ENCODE peak calls at places on chromosomes 1 and 21, in nine cellular contexts. X is GM12891, V is stomach, S is spleen, U is sigmoid colon, G is HepG2, E is HCT116, H is transverse colon, A is upper lobe of left lung. I is an unnamed sample.

GRCh38 chr1:225318706-225319575 is 108.9 kb downstream of the LBR start:
- DNase-seq in X (peak), V (peak), E (peak), G (peak), A (no peak), U (no peak), S (no peak), H (peak), I (peak)

GRCh38 chr1:47389735-47390134 is 26.4 kb upstream of the FOXE3 start:
- DNase-seq in V (no peak), S (no peak), H (no peak), E (no peak), G (peak), X (no peak), A (no peak), U (no peak), I (no peak)

GRCh38 chr1:178706467-178706866 is 18.6 kb upstream of the RALGPS2 start:
- DNase-seq in H (no peak), G (no peak), S (no peak), V (no peak), U (peak), X (no peak), E (no peak), A (no peak), I (peak)

GRCh38 chr1:226661271-226661670 is 77.8 kb downstream of the ITPKB start:
- DNase-seq in X (no peak), S (peak), G (no peak), A (no peak), U (no peak), H (no peak), E (no peak), V (no peak), I (no peak)

GRCh38 chr1:113872219-113872934 is 865 bp upstream of the PTPN22 start:
- DNase-seq in S (no peak), G (no peak), X (no peak), A (no peak), E (no peak), V (no peak), H (no peak), U (no peak), I (no peak)

GRCh38 chr1:184563308-184563707 is 176.5 kb downstream of the C1orf21 start:
- DNase-seq in S (no peak), U (no peak), H (no peak), E (no peak), V (no peak), G (no peak), A (no peak), X (no peak), I (no peak)

GRCh38 chr1:168907053-168907452 is 178.0 kb upstream of the DPT start:
- DNase-seq in A (no peak), S (no peak), E (no peak), V (no peak), G (peak), U (no peak), X (no peak), H (peak), I (peak)

GRCh38 chr1:15038232-15039016 is 115.1 kb upstream of the TMEM51 start:
- DNase-seq in U (no peak), E (peak), H (no peak), G (peak), X (no peak), A (no peak), S (no peak), V (no peak), I (no peak)

GRCh38 chr1:174740248-174740990 is 259.3 kb upstream of the CACYBP start:
- DNase-seq in V (no peak), G (peak), H (no peak), E (no peak), X (no peak), A (no peak), U (no peak), S (no peak), I (no peak)

GRCh38 chr1:226934483-226935237 is 5.4 kb upstream of the COQ8A start:
- DNase-seq in V (no peak), G (no peak), E (no peak), A (no peak), X (no peak), U (no peak), S (no peak), H (no peak), I (no peak)

GRCh38 chr1:162193815-162194214 is 124.3 kb downstream of the NOS1AP start:
- DNase-seq in S (no peak), V (no peak), E (no peak), A (no peak), X (no peak), G (no peak), U (no peak), H (no peak), I (no peak)

GRCh38 chr1:1049318-1050165 is 24.6 kb downstream of the RNF223 start:
- DNase-seq in U (no peak), X (no peak), H (no peak), G (no peak), S (no peak), E (no peak), V (no peak), A (peak), I (no peak)

GRCh38 chr1:29974345-29974744 is 738.0 kb downstream of the PTPRU start:
- DNase-seq in E (peak), G (peak), S (no peak), A (no peak), X (no peak), H (no peak), V (no peak), U (no peak), I (no peak)

GRCh38 chr1:181704556-181704955 is 221.2 kb downstream of the CACNA1E start:
- DNase-seq in X (no peak), V (no peak), U (no peak), E (no peak), H (no peak), A (no peak), S (no peak), G (no peak), I (no peak)

GRCh38 chr1:197320991-197321531 is 53.0 kb downstream of the CRB1 start:
- DNase-seq in H (no peak), S (no peak), X (no peak), A (no peak), U (no peak), V (no peak), E (no peak), G (no peak), I (no peak)

GRCh38 chr1:87594736-87595383 is 266.2 kb downstream of the LMO4 start:
- DNase-seq in U (no peak), E (no peak), G (no peak), V (no peak), A (no peak), S (no peak), H (no peak), X (no peak), I (no peak)

GRCh38 chr1:61962631-61963030 is 220.4 kb downstream of the PATJ start:
- DNase-seq in U (no peak), G (no peak), E (no peak), H (no peak), V (no peak), S (no peak), X (no peak), A (no peak), I (no peak)

GRCh38 chr1:211371406-211372105 is 44.9 kb downstream of the TRAF5 start:
- DNase-seq in U (no peak), A (no peak), V (no peak), X (no peak), E (no peak), S (no peak), G (no peak), H (no peak), I (no peak)

GRCh38 chr21:27570306-27570868 is 603.5 kb upstream of the ADAMTS5 start:
- DNase-seq in G (no peak), A (no peak), S (no peak), V (peak), X (no peak), H (peak), U (peak), E (no peak), I (no peak)

GRCh38 chr1:36342426-36343185 is 19.2 kb upstream of the EVA1B start:
- DNase-seq in S (peak), G (no peak), U (peak), H (peak), A (no peak), V (peak), E (no peak), X (peak), I (no peak)

GRCh38 chr1:24481843-24482610 is 20.6 kb upstream of the RCAN3 start:
- DNase-seq in A (no peak), E (no peak), H (no peak), S (no peak), U (no peak), G (no peak), V (no peak), X (no peak), I (no peak)

GRCh38 chr1:198168180-198168579 is 11.4 kb downstream of the NEK7 start:
- DNase-seq in U (no peak), V (no peak), G (no peak), X (no peak), A (no peak), E (no peak), S (no peak), H (no peak), I (no peak)

GRCh38 chr1:39646232-39647081 is 7.0 kb upstream of the HEYL start:
- DNase-seq in U (peak), S (no peak), V (no peak), E (no peak), A (peak), G (no peak), H (peak), X (no peak), I (no peak)

GRCh38 chr1:235468970-235469369 is 35.3 kb downstream of the B3GALNT2 start:
- DNase-seq in S (no peak), U (no peak), H (no peak), G (peak), X (no peak), A (no peak), E (peak), V (no peak), I (no peak)

GRCh38 chr1:20665736-20666135 is 4.6 kb upstream of the DDOST start:
- DNase-seq in E (no peak), A (no peak), H (no peak), V (no peak), S (no peak), U (no peak), X (no peak), G (no peak), I (no peak)

GRCh38 chr1:97893844-97894243 is 27.0 kb downstream of the DPYD start:
- DNase-seq in U (no peak), A (no peak), S (no peak), E (no peak), V (no peak), X (no peak), G (no peak), H (no peak), I (no peak)

GRCh38 chr1:234699795-234700665 is 90.1 kb upstream of the IRF2BP2 start:
- DNase-seq in S (no peak), V (no peak), U (peak), E (peak), A (no peak), H (no peak), X (no peak), G (no peak), I (peak)

GRCh38 chr1:16187748-16188401 is 24.6 kb downstream of the ARHGEF19 start:
- DNase-seq in A (peak), H (peak), V (peak), U (peak), G (peak), E (no peak), S (peak), X (peak), I (peak)

GRCh38 chr1:168977618-168978017 is 128.9 kb upstream of the ATP1B1 start:
- DNase-seq in G (no peak), U (no peak), V (no peak), E (no peak), S (no peak), X (no peak), A (no peak), H (no peak), I (no peak)

GRCh38 chr21:31347435-31348032 is 3.5 kb upstream of the TIAM1 start:
- DNase-seq in V (no peak), H (no peak), E (no peak), A (no peak), U (no peak), X (no peak), S (no peak), G (peak), I (no peak)

GRCh38 chr1:162357681-162358266 is 18.9 kb downstream of the SPATA46 start:
- DNase-seq in S (no peak), U (no peak), A (no peak), G (peak), X (no peak), H (no peak), E (peak), V (no peak), I (no peak)

GRCh38 chr1:26472330-26472900 is at the start of gene HMGN2:
- DNase-seq in V (peak), X (peak), G (peak), H (peak), A (peak), S (peak), E (peak), U (peak), I (peak)

GRCh38 chr1:112309499-112309898 is 86.5 kb upstream of the CTTNBP2NL start:
- DNase-seq in H (no peak), U (no peak), V (no peak), X (no peak), A (no peak), S (no peak), E (no peak), G (no peak), I (no peak)

GRCh38 chr1:56473582-56474270 is 105.6 kb downstream of the PLPP3 start:
- DNase-seq in A (no peak), H (no peak), E (no peak), V (no peak), G (no peak), X (no peak), S (no peak), U (no peak), I (no peak)

GRCh38 chr1:2555634-2556276 is 416 bp upstream of the TNFRSF14 start:
- DNase-seq in V (peak), E (no peak), H (peak), S (peak), X (peak), U (peak), G (no peak), A (peak), I (peak)
- TF ChIP-seq POLR2AphosphoS5 in V (peak), E (no peak), H (peak), S (peak), X (peak), U (peak), G (peak), A (peak), I (peak)

GRCh38 chr1:173062156-173062938 is 11.6 kb upstream of the TNFSF18 start:
- DNase-seq in G (peak), E (no peak), H (no peak), A (no peak), U (no peak), S (no peak), V (no peak), X (no peak), I (no peak)

GRCh38 chr1:173052681-173053196 is 2.0 kb upstream of the TNFSF18 start:
- DNase-seq in X (no peak), S (no peak), H (no peak), E (peak), U (no peak), V (no peak), G (no peak), A (no peak), I (peak)

GRCh38 chr1:173057984-173058383 is 7.2 kb upstream of the TNFSF18 start:
- DNase-seq in H (no peak), S (no peak), E (no peak), A (no peak), U (no peak), G (no peak), V (no peak), X (no peak), I (no peak)

GRCh38 chr1:173050865-173051264 is at the start of gene TNFSF18:
- DNase-seq in A (no peak), S (no peak), V (no peak), H (no peak), U (no peak), X (no peak), E (no peak), G (no peak), I (peak)

DNA sequence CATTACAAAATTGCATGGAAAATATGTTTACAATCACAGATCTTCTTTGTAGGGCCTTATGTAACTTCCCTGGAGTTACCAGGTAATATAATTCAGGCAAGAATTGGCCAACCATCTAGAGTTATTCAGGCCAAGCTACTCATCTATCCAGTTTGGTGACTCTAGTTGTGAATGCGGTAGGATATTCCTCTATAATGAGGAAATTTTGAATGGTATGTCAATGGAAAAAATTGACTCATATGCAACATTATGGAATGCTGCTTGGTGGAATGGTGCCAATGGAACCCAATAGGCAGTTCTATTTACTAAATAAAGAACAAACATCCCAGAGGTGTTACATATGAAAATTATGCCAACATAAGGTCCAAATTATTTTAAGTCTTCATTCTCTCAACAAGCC is 5.6 kb upstream of the TNFSF18 start:
- DNase-seq in A (no peak), X (no peak), E (no peak), V (no peak), H (no peak), G (no peak), S (no peak), U (no peak), I (no peak)
- TF ChIP-seq POLR2A in A (no peak), X (no peak), E (no peak), V (no peak), H (no peak), G (no peak), S (no peak), U (no peak), I (no peak)

DNA sequence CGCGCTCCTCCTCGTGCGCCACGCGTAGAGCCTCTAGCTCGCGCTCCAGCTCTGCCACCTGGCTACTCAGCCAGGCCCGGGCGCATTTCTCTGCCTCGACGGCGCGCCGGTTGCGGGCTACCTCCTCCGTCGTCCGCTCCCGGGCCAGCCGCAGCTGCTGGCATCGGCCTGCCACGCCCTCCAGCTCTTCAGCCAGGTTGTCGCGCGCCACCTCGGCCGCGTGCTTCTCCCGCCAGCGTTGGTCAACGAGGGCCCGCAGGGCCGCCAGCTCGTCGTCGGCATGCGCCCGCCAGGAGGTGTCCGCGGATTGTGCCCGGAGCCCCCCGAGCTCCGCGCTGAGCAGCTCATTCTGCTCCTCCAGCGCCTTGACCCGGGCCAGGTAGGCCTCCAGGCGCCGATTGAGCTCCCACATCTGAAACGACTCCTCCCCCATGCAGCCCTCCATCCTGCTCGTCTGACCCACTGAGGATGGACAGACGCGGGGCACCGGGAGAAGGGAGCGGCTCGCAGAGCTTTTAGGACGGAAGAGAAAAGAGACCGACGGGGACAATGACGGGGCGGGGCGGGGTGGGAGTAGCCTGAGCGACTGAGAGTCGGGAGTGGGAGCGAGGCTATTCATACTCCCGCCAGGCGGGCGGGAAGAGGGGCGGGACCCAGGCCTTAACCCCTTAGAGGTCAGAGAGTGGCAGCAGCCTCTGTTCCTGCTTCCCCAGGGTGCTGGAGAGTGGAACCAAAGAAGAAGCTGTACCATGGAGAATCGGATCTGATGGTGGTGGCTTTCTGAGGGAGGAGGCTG is at the start of gene NES:
- DNase-seq in S (no peak), E (no peak), G (peak), X (no peak), V (no peak), A (peak), U (peak), H (peak), I (no peak)
- TF ChIP-seq POLR2AphosphoS5 in S (peak), E (no peak), G (no peak), X (no peak), V (no peak), A (peak), U (peak), H (no peak), I (peak)

GRCh38 chr21:41369105-41369914 is 7.5 kb downstream of the MX2 start:
- DNase-seq in S (peak), V (no peak), X (peak), G (peak), H (no peak), E (no peak), U (peak), A (peak), I (no peak)
- TF ChIP-seq POLR2A in S (no peak), V (no peak), X (no peak), G (no peak), H (no peak), E (no peak), U (no peak), A (no peak), I (no peak)

GRCh38 chr1:23021834-23022233 is 2.6 kb downstream of the KDM1A start:
- DNase-seq in V (no peak), X (no peak), A (no peak), E (no peak), S (no peak), H (no peak), U (no peak), G (no peak), I (no peak)

GRCh38 chr1:23018661-23019093 is 591 bp upstream of the KDM1A start:
- DNase-seq in E (no peak), S (no peak), H (no peak), U (no peak), G (peak), A (no peak), V (no peak), X (peak), I (peak)

GRCh38 chr1:23019851-23020625 is 770 bp downstream of the KDM1A start:
- DNase-seq in V (no peak), X (peak), U (peak), S (no peak), G (peak), E (no peak), H (peak), A (no peak), I (peak)

GRCh38 chr1:23020731-23021130 is 1.5 kb downstream of the KDM1A start:
- DNase-seq in G (peak), V (no peak), A (no peak), X (no peak), E (no peak), H (no peak), U (no peak), S (no peak), I (no peak)

DNA sequence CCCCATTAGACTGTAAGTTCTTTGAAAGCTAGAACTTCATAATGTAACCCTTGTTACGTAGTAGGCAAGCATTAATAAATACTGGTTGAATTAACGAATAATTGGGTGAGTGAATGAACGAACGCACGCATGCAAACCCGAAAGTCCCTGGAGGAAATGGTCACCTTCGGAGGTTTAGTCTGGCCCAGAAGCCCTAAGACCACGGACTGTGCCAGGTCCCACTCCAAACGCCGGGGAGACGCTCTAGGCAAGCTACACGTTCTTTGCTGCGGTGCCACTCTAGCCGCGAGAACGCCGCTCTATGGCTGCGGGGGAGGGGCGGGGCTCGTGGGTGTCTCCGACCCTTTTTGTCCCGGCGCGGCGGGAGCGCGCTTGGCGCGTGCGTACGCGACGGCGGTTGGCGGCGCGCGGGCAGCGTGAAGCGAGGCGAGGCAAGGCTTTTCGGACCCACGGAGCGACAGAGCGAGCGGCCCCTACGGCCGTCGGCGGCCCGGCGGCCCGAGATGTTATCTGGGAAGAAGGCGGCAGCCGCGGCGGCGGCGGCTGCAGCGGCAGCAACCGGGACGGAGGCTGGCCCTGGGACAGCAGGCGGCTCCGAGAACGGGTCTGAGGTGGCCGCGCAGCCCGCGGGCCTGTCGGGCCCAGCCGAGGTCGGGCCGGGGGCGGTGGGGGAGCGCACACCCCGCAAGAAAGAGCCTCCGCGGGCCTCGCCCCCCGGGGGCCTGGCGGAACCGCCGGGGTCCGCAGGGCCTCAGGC is at the start of gene KDM1A:
- DNase-seq in S (peak), A (peak), H (peak), V (peak), G (peak), U (peak), E (peak), X (peak), I (peak)
- TF ChIP-seq POLR2AphosphoS5 in S (peak), A (peak), H (peak), V (peak), G (peak), U (peak), E (peak), X (peak), I (peak)

I was measured in prostate gland.